ENCODE peak calls at places on chromosomes 6 and 20, in six cellular contexts. D is Daoy; U is ureter; C is A549; H is activated CD8-positive, alpha-beta memory T cell treated with anti-CD3 and anti-CD28 coated beads, Interleukin-2, amount 50 U/mL, for 48 hours; G is D341Med. E is an unnamed sample.

GRCh38 chr6:10202111-10202510 is 212.8 kb downstream of the TFAP2A start:
- DNase-seq in H (no peak), C (peak), G (no peak), D (no peak), U (no peak), E (no peak)

GRCh38 chr6:89616531-89616930 is 22.0 kb downstream of the LYRM2 start:
- DNase-seq in U (no peak), D (no peak), C (no peak), H (peak), G (no peak), E (no peak)

GRCh38 chr20:45919951-45920794 is 8.2 kb upstream of the PLTP start:
- DNase-seq in G (no peak), D (no peak), U (no peak), C (no peak), H (no peak), E (no peak)

GRCh38 chr6:134379086-134379485 is 61.2 kb upstream of the SGK1 start:
- DNase-seq in D (no peak), C (no peak), U (peak), H (peak), G (no peak), E (no peak)

GRCh38 chr20:48739395-48740268 is 88.2 kb downstream of the PREX1 start:
- DNase-seq in G (no peak), D (no peak), C (no peak), U (no peak), H (peak), E (no peak)

GRCh38 chr6:22512716-22513452 is 56.5 kb upstream of the HDGFL1 start:
- DNase-seq in C (no peak), G (no peak), H (no peak), U (no peak), D (no peak), E (no peak)

GRCh38 chr6:165655191-165655590 is 7.8 kb downstream of the PDE10A start:
- DNase-seq in D (no peak), H (no peak), G (no peak), C (no peak), U (no peak), E (no peak)

GRCh38 chr20:10434832-10435812 is at the start of gene SLX4IP:
- DNase-seq in D (peak), C (peak), H (peak), G (peak), U (peak), E (peak)

E was measured in HT1080.